ENCODE peak calls at places on chromosome 20, in ten cellular contexts. P is A549, I is spleen, J is ovary, T is lower leg skin, L is adrenal gland, E is Peyer's patch, F is body of pancreas, C is HepG2, X is IMR-90. K is an unnamed sample.

GRCh38 chr20:59055302-59055701 is 12.7 kb upstream of the PRELID3B start:
- DNase-seq in I (no peak), J (no peak), L (no peak), T (no peak), F (peak), C (no peak), E (no peak), P (peak), X (peak), K (no peak)

GRCh38 chr20:43925215-43925614 is 10.6 kb downstream of the TOX2 start:
- DNase-seq in E (no peak), X (no peak), T (no peak), I (no peak), C (no peak), P (no peak), L (no peak), J (no peak), F (no peak), K (no peak)

GRCh38 chr20:43840382-43841070 is 74.1 kb upstream of the TOX2 start:
- DNase-seq in F (no peak), C (peak), E (no peak), X (peak), P (peak), J (no peak), I (no peak), L (no peak), T (peak), K (no peak)

GRCh38 chr20:4573564-4574355 is 147.9 kb upstream of the PRND start:
- DNase-seq in I (no peak), J (no peak), C (no peak), E (no peak), L (no peak), T (no peak), F (no peak), P (peak), X (peak), K (no peak)

GRCh38 chr20:60812561-60812960 is 439.5 kb upstream of the CDH4 start:
- DNase-seq in T (no peak), E (no peak), C (no peak), P (no peak), F (no peak), I (no peak), L (no peak), X (no peak), J (no peak), K (no peak)

GRCh38 chr20:363319-364078 is 16.6 kb downstream of the NRSN2 start:
- DNase-seq in C (peak), T (no peak), X (peak), L (no peak), I (no peak), F (no peak), P (peak), J (no peak), E (no peak), K (no peak)

GRCh38 chr20:15100506-15101160 is 763.2 kb upstream of the FLRT3 start:
- DNase-seq in J (no peak), P (no peak), I (no peak), F (no peak), E (no peak), L (no peak), X (no peak), C (no peak), T (no peak), K (no peak)

GRCh38 chr20:18705490-18705889 is 108.1 kb upstream of the SCP2D1 start:
- DNase-seq in E (no peak), T (no peak), C (no peak), I (no peak), F (no peak), P (no peak), X (peak), L (no peak), J (no peak), K (no peak)

GRCh38 chr20:22339091-22339881 is 245.1 kb downstream of the FOXA2 start:
- DNase-seq in J (no peak), F (peak), C (peak), I (no peak), P (peak), X (peak), T (no peak), L (peak), E (peak), K (peak)

GRCh38 chr20:52154575-52154974 is 37.0 kb downstream of the ZFP64 start:
- DNase-seq in F (no peak), L (no peak), P (no peak), C (no peak), J (no peak), X (no peak), T (no peak), I (no peak), E (no peak), K (no peak)

GRCh38 chr20:50585214-50585613 is 75.0 kb downstream of the PTPN1 start:
- DNase-seq in T (no peak), P (no peak), X (no peak), F (no peak), E (no peak), J (no peak), I (peak), C (no peak), L (no peak), K (no peak)

GRCh38 chr20:41175727-41176330 is 38.5 kb downstream of the PLCG1 start:
- DNase-seq in I (no peak), E (no peak), F (no peak), L (peak), C (no peak), J (no peak), T (peak), X (no peak), P (no peak), K (no peak)

GRCh38 chr20:56875052-56875663 is 246.1 kb downstream of the TFAP2C start:
- DNase-seq in L (no peak), E (no peak), J (no peak), P (peak), X (peak), F (peak), T (no peak), C (no peak), I (no peak), K (no peak)

GRCh38 chr20:40304119-40304518 is 384.9 kb downstream of the MAFB start:
- DNase-seq in F (no peak), E (no peak), I (no peak), C (no peak), L (no peak), X (no peak), P (no peak), T (no peak), J (no peak), K (no peak)

GRCh38 chr20:52622086-52622485 is 350.1 kb upstream of the TSHZ2 start:
- DNase-seq in J (no peak), X (no peak), E (no peak), P (no peak), I (no peak), F (no peak), L (no peak), C (no peak), T (no peak), K (no peak)

GRCh38 chr20:43379239-43379917 is 78.3 kb upstream of the SRSF6 start:
- DNase-seq in F (no peak), X (peak), C (peak), L (no peak), I (no peak), E (no peak), J (no peak), T (peak), P (peak), K (no peak)

GRCh38 chr20:23433628-23434027 is 5.9 kb upstream of the CSTL1 start:
- DNase-seq in X (no peak), J (no peak), E (no peak), C (no peak), T (no peak), I (no peak), F (no peak), L (no peak), P (no peak), K (no peak)

GRCh38 chr20:63979549-63980316 is at the start of gene SAMD10:
- DNase-seq in X (peak), F (peak), L (peak), I (peak), T (no peak), E (peak), C (peak), J (peak), P (no peak), K (peak)
- TF ChIP-seq POLR2A in X (no peak), F (no peak), L (no peak), I (no peak), T (no peak), E (no peak), C (no peak), J (no peak), P (no peak), K (no peak)

DNA sequence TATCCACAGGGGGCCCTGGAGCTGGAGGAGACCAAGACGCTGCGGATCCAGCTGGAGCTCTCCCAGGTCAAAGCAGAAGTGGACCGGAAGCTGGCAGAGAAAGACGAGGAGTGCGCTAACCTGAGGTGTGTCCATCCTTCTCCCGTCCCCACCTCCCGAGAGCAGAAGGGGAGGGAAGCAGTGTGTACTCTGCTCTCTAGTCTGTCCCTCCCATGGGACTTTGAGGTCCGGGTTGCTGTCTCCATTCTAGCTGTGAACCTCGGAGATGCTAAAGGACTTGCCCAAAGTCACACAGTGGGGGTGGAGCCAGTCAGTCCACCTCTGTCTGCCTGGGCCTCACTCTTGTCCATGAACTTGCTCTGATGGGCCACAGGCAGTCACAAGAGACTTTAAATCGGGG is 44.1 kb downstream of the MYH7B start:
- DNase-seq in F (no peak), J (no peak), L (no peak), X (no peak), I (no peak), C (no peak), P (no peak), E (no peak), T (no peak), K (no peak)
- H3K4me3 ChIP-seq in F (no peak), J (no peak), L (no peak), X (no peak), I (no peak), C (no peak), P (no peak), E (no peak), T (no peak), K (no peak)

DNA sequence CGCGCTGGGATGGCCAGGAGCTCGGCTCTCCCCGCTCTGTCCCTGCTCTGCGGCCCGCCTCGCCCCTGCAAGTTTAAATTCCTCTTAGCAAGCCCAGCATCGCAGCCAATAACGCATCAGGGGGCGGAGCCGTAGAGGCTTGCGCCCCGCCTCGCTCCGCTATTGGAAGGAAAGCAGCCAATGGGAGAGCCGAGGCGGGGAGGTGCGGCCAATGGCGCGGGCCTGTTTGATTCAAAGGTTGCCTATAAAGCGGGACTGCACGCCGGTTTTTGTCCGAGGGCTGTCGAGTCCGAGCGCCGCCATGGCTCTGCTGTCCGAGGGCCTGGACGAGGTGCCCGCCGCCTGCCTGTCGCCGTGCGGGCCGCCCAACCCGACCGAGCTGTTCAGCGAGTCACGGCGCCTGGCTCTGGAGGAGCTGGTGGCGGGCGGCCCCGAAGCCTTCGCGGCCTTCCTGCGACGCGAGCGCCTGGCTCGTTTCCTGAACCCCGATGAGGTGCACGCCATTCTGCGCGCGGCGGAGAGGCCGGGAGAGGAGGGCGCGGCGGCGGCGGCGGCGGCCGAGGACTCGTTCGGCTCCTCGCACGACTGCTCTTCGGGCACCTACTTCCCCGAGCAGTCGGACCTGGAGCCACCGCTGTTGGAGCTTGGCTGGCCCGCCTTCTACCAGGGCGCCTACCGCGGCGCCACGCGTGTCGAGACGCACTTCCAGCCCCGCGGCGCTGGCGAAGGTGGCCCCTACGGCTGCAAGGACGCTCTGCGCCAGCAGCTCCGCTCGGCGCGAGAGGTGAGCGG is at the start of gene FAM83D:
- DNase-seq in J (peak), C (peak), T (peak), E (peak), L (peak), X (peak), P (peak), F (peak), I (peak), K (peak)
- TF ChIP-seq POLR2A in J (no peak), C (peak), T (no peak), E (peak), L (peak), X (peak), P (peak), F (peak), I (peak), K (no peak)

GRCh38 chr20:63498950-63499332 is at the start of gene EEF1A2:
- DNase-seq in T (no peak), F (peak), E (peak), L (peak), X (no peak), I (peak), C (no peak), P (no peak), J (peak), K (peak)

GRCh38 chr20:63500902-63501817 is 2.3 kb upstream of the EEF1A2 start:
- DNase-seq in P (no peak), X (no peak), J (peak), T (no peak), E (no peak), I (no peak), C (no peak), L (no peak), F (no peak), K (no peak)

GRCh38 chr20:63497946-63498935 is 642 bp downstream of the EEF1A2 start:
- DNase-seq in T (no peak), I (no peak), X (peak), F (peak), E (no peak), J (peak), P (peak), L (peak), C (no peak), K (peak)

GRCh38 chr20:63500151-63500901 is 1.4 kb upstream of the EEF1A2 start:
- DNase-seq in J (peak), L (no peak), P (no peak), X (no peak), C (no peak), I (no peak), T (no peak), F (no peak), E (no peak), K (peak)

DNA sequence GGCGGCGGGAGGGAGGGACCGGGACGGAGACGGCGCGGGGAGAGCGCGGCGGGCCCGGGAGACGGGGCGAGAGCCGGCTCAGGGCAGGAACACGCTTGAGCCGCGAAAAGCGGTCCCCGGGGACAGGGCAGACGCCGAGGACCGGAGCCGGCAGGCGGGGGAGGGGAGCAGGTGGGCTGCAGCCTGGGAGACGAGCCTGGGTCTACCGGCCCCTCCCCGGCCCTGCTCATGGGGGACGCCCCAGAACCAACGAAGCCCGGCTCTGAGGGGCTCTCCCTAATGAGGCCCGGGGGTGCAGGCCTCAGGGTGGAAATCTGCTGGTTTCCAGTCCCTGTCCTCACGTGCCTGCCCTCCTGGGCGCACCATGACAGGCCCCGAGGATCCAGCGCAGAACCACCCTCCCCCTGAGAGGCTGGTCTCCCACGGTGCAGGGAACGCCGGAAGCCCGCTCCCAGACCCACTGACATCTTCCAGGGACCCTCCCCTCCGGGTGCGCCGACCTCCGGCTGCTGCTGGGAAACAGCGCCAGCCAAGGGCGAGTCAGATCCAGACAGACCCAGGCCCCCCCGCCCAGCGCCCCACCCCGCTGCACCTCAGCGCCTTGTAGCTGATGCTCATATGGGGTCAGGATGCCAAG is 568 bp upstream of the EEF1A2 start:
- DNase-seq in C (no peak), I (no peak), E (no peak), T (no peak), L (no peak), X (no peak), F (no peak), J (peak), P (no peak), K (peak)
- H3K4me3 ChIP-seq in C (no peak), I (peak), E (peak), T (no peak), L (no peak), X (peak), F (no peak), J (peak), P (peak), K (peak)

GRCh38 chr20:1894951-1895673 is at the start of gene SIRPA:
- DNase-seq in J (peak), L (peak), X (peak), F (peak), I (peak), P (peak), T (peak), E (peak), C (no peak), K (peak)
- TF ChIP-seq POLR2A in J (peak), L (peak), X (peak), F (no peak), I (no peak), P (peak), T (no peak), E (no peak), C (no peak), K (no peak)

GRCh38 chr20:38165966-38166706 is 1.1 kb upstream of the TGM2 start:
- DNase-seq in L (no peak), T (no peak), X (peak), C (peak), P (no peak), J (no peak), E (no peak), F (no peak), I (no peak), K (no peak)
- H3K4me3 ChIP-seq in L (no peak), T (no peak), X (no peak), C (no peak), P (no peak), J (no peak), E (no peak), F (no peak), I (no peak), K (no peak)

K was measured in heart left ventricle.